ENCODE peak calls at places on chromosome 3, in four cellular contexts. K is NT2/D1, A is AG04450, C is thyroid gland. H is an unnamed sample.

GRCh38 chr3:196192036-196193001 is 18.9 kb downstream of the ZDHHC19 start:
- DNase-seq in C (no peak), K (no peak), A (no peak), H (no peak)

GRCh38 chr3:58688563-58688962 is 22.0 kb upstream of the FAM3D start:
- DNase-seq in C (no peak), K (no peak), A (no peak), H (peak)

GRCh38 chr3:98846101-98846500 is 55.4 kb downstream of the DCBLD2 start:
- DNase-seq in A (no peak), C (no peak), K (no peak), H (no peak)

GRCh38 chr3:56962200-56962599 is 98.3 kb upstream of the SPATA12 start:
- DNase-seq in K (no peak), A (no peak), C (peak), H (no peak)

GRCh38 chr3:126358038-126358815 is 1.0 kb upstream of the KLF15 start:
- DNase-seq in K (peak), A (no peak), C (no peak), H (no peak)

GRCh38 chr3:153927107-153927506 is 194.1 kb upstream of the ARHGEF26 start:
- DNase-seq in C (no peak), A (peak), K (no peak), H (peak)

GRCh38 chr3:189267981-189268613 is 96.3 kb downstream of the TPRG1 start:
- DNase-seq in K (no peak), A (no peak), C (peak), H (no peak)

GRCh38 chr3:172034786-172035685 is 4.3 kb upstream of the FNDC3B start:
- DNase-seq in K (no peak), C (no peak), A (no peak), H (no peak)

GRCh38 chr3:102078864-102079808 is 229.8 kb downstream of the NFKBIZ start:
- DNase-seq in A (no peak), K (no peak), C (peak), H (no peak)

GRCh38 chr3:98971183-98971681 is 69.7 kb upstream of the DCBLD2 start:
- DNase-seq in C (no peak), K (no peak), A (no peak), H (peak)

GRCh38 chr3:66473637-66474036 is 27.2 kb downstream of the LRIG1 start:
- DNase-seq in A (no peak), K (no peak), C (no peak), H (no peak)

GRCh38 chr3:87225659-87226058 is 1.4 kb upstream of the CHMP2B start:
- DNase-seq in C (peak), A (no peak), K (no peak), H (no peak)

GRCh38 chr3:15204005-15204404 is 2.0 kb upstream of the CAPN7 start:
- DNase-seq in A (no peak), K (no peak), C (peak), H (no peak)

GRCh38 chr3:69669070-69669469 is 70.2 kb upstream of the MITF start:
- DNase-seq in K (no peak), A (no peak), C (no peak), H (no peak)

GRCh38 chr3:69660631-69661030 is 78.6 kb upstream of the MITF start:
- DNase-seq in A (no peak), C (no peak), K (no peak), H (no peak)

GRCh38 chr3:69659180-69659915 is 79.9 kb upstream of the MITF start:
- DNase-seq in A (no peak), K (no peak), C (no peak), H (no peak)

GRCh38 chr3:69665026-69665739 is 74.1 kb upstream of the MITF start:
- DNase-seq in A (no peak), K (no peak), C (peak), H (no peak)
- H3K4me3 ChIP-seq in A (no peak), K (no peak), C (no peak), H (no peak)

DNA sequence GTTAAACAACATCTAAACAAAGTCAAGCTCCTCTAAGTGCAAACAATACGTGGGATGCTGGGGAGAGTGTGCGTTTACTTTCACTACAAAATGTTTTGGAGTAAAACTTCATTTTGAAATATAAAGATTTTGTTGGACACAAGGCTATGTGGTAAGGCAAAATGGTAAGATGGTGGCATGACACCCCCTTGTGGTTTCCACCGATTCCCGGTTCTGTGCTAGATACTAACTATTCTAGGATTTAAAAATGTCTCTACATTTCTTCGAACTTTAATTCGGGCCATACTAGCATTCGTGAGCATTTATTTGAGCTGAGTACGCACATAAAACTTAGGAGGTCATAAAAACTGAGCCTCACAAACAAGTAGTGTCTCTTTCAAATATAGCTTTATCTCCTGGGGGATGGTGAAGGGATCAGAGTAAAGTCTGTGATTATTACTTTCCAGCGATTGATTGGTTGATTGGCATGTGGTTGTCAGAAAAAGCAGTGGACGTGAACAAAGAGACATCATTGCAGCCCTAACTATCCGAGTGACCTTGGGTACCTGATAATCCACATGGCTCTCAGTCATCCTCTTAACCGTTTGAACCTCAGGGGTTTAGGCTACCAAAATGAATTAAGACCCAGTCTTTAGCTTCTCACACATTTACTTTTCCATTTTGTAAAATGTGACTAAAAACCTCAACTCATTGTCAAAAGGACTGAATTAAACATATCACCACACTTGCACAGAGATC is 1.1 kb upstream of the ZNF639 start:
- DNase-seq in A (no peak), C (no peak), K (no peak), H (no peak)
- H3K4me3 ChIP-seq in A (peak), C (no peak), K (peak), H (peak)

GRCh38 chr3:33848624-33849347 is 50.4 kb downstream of the PDCD6IP start:
- DNase-seq in K (peak), A (no peak), C (no peak), H (no peak)
- H3K4me3 ChIP-seq in K (no peak), A (no peak), C (no peak), H (no peak)

DNA sequence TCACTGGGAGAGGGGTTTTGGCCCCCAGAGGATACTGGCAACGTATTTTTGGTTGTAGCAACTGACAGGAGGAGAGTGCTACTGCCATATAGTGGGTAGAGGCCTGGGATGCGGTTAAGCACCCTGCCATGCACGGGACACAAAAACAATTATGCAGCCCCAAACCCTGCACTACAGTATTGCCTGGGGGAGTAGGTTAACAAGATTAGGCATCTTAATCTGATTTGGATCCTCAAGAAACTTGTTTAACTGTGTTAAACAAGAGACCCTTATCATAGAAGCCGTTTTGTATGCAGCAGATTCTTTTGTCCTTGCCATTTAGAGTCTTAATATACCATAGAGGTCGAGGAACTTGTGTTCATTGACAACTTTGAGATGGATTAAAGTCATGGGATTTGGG is 3.4 kb downstream of the PHLDB2 start:
- DNase-seq in K (no peak), A (no peak), C (no peak), H (no peak)
- H3K4me3 ChIP-seq in K (no peak), A (no peak), C (no peak), H (no peak)

GRCh38 chr3:140510303-140510861 is 167.5 kb upstream of the TRIM42 start:
- DNase-seq in C (no peak), K (no peak), A (no peak), H (no peak)
- H3K4me3 ChIP-seq in C (no peak), K (no peak), A (no peak), H (no peak)

DNA sequence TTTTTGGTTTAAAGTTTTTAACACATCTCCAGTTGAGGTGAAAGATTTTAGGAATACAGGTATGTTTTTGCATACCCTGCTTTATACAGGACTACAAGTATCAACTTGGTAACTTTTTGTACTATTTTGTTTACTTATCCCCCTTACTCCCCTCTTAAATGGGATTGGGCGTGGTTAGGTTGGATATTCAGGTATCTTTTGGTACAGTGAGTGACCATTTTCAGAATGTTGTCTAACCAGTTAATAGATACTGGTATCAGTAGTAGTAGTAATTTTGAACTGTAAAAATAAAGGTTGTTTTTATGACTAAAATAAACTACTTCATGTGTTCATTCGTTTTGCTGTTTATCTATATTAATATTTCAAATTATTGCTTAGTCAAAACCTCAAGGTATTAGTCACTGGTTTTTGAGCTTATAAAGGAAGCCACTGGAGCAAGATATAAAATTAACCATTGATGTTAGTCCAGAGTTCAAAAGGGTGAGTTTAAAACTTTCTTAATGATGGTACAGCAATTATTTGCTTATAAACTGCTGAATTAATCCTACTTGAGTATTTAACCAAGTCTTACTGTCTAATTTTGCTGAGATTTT is 3.3 kb downstream of the MME start:
- DNase-seq in C (no peak), K (no peak), A (no peak), H (no peak)
- H3K4me3 ChIP-seq in C (no peak), K (no peak), A (no peak), H (no peak)

GRCh38 chr3:131216340-131216739 is 165.2 kb upstream of the NUDT16 start:
- DNase-seq in C (no peak), A (no peak), K (no peak), H (no peak)
- H3K4me3 ChIP-seq in C (no peak), A (no peak), K (no peak), H (no peak)

GRCh38 chr3:64890466-64890865 is 202.7 kb upstream of the ADAMTS9 start:
- DNase-seq in C (no peak), K (no peak), A (no peak), H (no peak)
- H3K4me3 ChIP-seq in C (no peak), K (no peak), A (no peak), H (no peak)

GRCh38 chr3:149831321-149831720 is 18.3 kb downstream of the RNF13 start:
- DNase-seq in K (no peak), A (no peak), C (no peak), H (no peak)
- H3K4me3 ChIP-seq in K (no peak), A (no peak), C (no peak), H (no peak)

GRCh38 chr3:111548756-111549155 is 6.8 kb downstream of the CD96 start:
- DNase-seq in C (no peak), A (no peak), K (no peak), H (no peak)

GRCh38 chr3:111547645-111548044 is 5.6 kb downstream of the CD96 start:
- DNase-seq in C (no peak), A (no peak), K (no peak), H (no peak)

GRCh38 chr3:111545349-111545748 is 3.4 kb downstream of the CD96 start:
- DNase-seq in C (no peak), A (no peak), K (no peak), H (no peak)

DNA sequence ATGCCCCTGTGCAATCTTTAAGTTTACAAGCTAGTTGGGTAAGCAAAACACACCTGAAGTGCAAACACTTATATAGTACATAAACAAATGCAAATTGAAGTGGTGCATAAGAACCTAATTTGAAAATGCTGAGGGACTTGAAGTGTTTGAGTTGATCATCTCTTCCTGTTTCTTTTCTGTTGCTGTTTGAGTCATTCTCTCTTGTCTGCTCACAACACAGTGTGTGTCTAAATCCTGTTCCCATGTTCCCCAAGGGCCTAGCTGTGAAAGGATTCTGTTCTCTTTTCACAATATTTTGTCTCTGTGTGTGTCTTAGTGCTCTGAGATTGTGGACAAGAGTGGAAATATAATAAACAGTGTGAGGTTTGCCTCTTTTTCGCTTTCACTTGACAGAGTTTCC is 6.1 kb downstream of the CD96 start:
- DNase-seq in K (no peak), C (no peak), A (no peak), H (no peak)
- H3K4me3 ChIP-seq in K (no peak), C (no peak), A (no peak), H (no peak)

H was measured in skeletal muscle cell.